ENCODE peak calls at places on chromosomes 4 and X, in six cellular contexts. One of them, this sample, is unnamed.

GRCh38 chr4:153535735-153536494 is 69.8 kb downstream of the TMEM131L start:
- DNase-seq in neuronal stem cell: no peak
- DNase-seq in H9: peak
- DNase-seq in IMR-90: peak
- DNase-seq in H1: peak
- DNase-seq in trophoblast cell: peak
- DNase-seq in this sample: peak

GRCh38 chr4:122826000-122826595 is 533 bp upstream of the FGF2 start:
- DNase-seq in neuronal stem cell: no peak
- DNase-seq in H9: no peak
- DNase-seq in IMR-90: peak
- DNase-seq in H1: no peak
- DNase-seq in trophoblast cell: no peak
- DNase-seq in this sample: no peak

GRCh38 chr4:3451956-3452355 is 10.2 kb downstream of the HGFAC start:
- DNase-seq in neuronal stem cell: no peak
- DNase-seq in H9: no peak
- DNase-seq in IMR-90: peak
- DNase-seq in H1: no peak
- DNase-seq in trophoblast cell: no peak
- DNase-seq in this sample: peak

GRCh38 chr4:101527186-101527585 is 179.9 kb upstream of the PPP3CA start:
- DNase-seq in neuronal stem cell: no peak
- DNase-seq in H9: no peak
- DNase-seq in IMR-90: no peak
- DNase-seq in H1: no peak
- DNase-seq in trophoblast cell: no peak
- DNase-seq in this sample: no peak

GRCh38 chrX:107667426-107667825 is 39.1 kb downstream of the PRPS1 start:
- DNase-seq in neuronal stem cell: no peak
- DNase-seq in H9: no peak
- DNase-seq in IMR-90: no peak
- DNase-seq in H1: no peak
- DNase-seq in trophoblast cell: no peak
- DNase-seq in this sample: no peak

GRCh38 chrX:10656214-10656613 is 35.8 kb upstream of the MID1 start:
- DNase-seq in neuronal stem cell: no peak
- DNase-seq in H9: no peak
- DNase-seq in IMR-90: no peak
- DNase-seq in H1: no peak
- DNase-seq in trophoblast cell: no peak
- DNase-seq in this sample: no peak

GRCh38 chrX:107718156-107718621 is 57.4 kb downstream of the TSC22D3 start:
- DNase-seq in neuronal stem cell: peak
- DNase-seq in H9: peak
- DNase-seq in IMR-90: peak
- DNase-seq in H1: no peak
- DNase-seq in trophoblast cell: peak
- DNase-seq in this sample: peak

GRCh38 chr4:15479089-15479912 is 9.6 kb downstream of the CC2D2A start:
- DNase-seq in neuronal stem cell: peak
- DNase-seq in H9: peak
- DNase-seq in IMR-90: peak
- DNase-seq in H1: peak
- DNase-seq in trophoblast cell: peak
- DNase-seq in this sample: peak

GRCh38 chrX:28586291-28586690 is 955 bp upstream of the IL1RAPL1 start:
- DNase-seq in neuronal stem cell: peak
- DNase-seq in H9: peak
- DNase-seq in IMR-90: peak
- DNase-seq in H1: no peak
- DNase-seq in trophoblast cell: no peak
- DNase-seq in this sample: peak

GRCh38 chr4:123649644-123650356 is 253.2 kb downstream of the SPRY1 start:
- DNase-seq in neuronal stem cell: no peak
- DNase-seq in H9: peak
- DNase-seq in IMR-90: peak
- DNase-seq in H1: peak
- DNase-seq in trophoblast cell: peak
- DNase-seq in this sample: peak

GRCh38 chrX:125503769-125504168 is 184.1 kb downstream of the TEX13C start:
- DNase-seq in neuronal stem cell: no peak
- DNase-seq in H9: no peak
- DNase-seq in IMR-90: no peak
- DNase-seq in H1: no peak
- DNase-seq in trophoblast cell: no peak
- DNase-seq in this sample: no peak

GRCh38 chr4:3873446-3874415 is 107.5 kb downstream of the ADRA2C start:
- DNase-seq in neuronal stem cell: no peak
- DNase-seq in H9: peak
- DNase-seq in IMR-90: no peak
- DNase-seq in H1: no peak
- DNase-seq in trophoblast cell: no peak
- DNase-seq in this sample: no peak

GRCh38 chr4:145760961-145761929 is 81.3 kb downstream of the C4orf51 start:
- DNase-seq in neuronal stem cell: no peak
- DNase-seq in H9: no peak
- DNase-seq in IMR-90: no peak
- DNase-seq in H1: no peak
- DNase-seq in trophoblast cell: no peak
- DNase-seq in this sample: no peak

GRCh38 chr4:126697748-126698147 is 935.0 kb upstream of the INTU start:
- DNase-seq in neuronal stem cell: no peak
- DNase-seq in H9: no peak
- DNase-seq in IMR-90: peak
- DNase-seq in H1: no peak
- DNase-seq in trophoblast cell: no peak
- DNase-seq in this sample: no peak

GRCh38 chrX:40007136-40007535 is 90.6 kb downstream of the BCOR start:
- DNase-seq in neuronal stem cell: no peak
- DNase-seq in H9: peak
- DNase-seq in IMR-90: no peak
- DNase-seq in H1: no peak
- DNase-seq in trophoblast cell: peak
- DNase-seq in this sample: no peak

GRCh38 chr4:6372649-6373525 is 99.5 kb downstream of the PPP2R2C start:
- DNase-seq in neuronal stem cell: peak
- DNase-seq in H9: peak
- DNase-seq in IMR-90: peak
- DNase-seq in H1: no peak
- DNase-seq in trophoblast cell: peak
- DNase-seq in this sample: peak

GRCh38 chrX:30308263-30309138 is 689 bp downstream of the NR0B1 start:
- DNase-seq in neuronal stem cell: peak
- DNase-seq in H9: peak
- DNase-seq in IMR-90: no peak
- DNase-seq in H1: no peak
- DNase-seq in trophoblast cell: no peak
- DNase-seq in this sample: peak

GRCh38 chr4:142690764-142691163 is 155.3 kb downstream of the INPP4B start:
- DNase-seq in neuronal stem cell: no peak
- DNase-seq in H9: no peak
- DNase-seq in IMR-90: no peak
- DNase-seq in H1: no peak
- DNase-seq in trophoblast cell: no peak
- DNase-seq in this sample: no peak

GRCh38 chrX:57930051-57930450 is 19.8 kb upstream of the ZXDA start:
- DNase-seq in neuronal stem cell: no peak
- DNase-seq in H9: no peak
- DNase-seq in IMR-90: peak
- DNase-seq in H1: no peak
- DNase-seq in trophoblast cell: peak
- DNase-seq in this sample: no peak

GRCh38 chr4:47342796-47343195 is 120.7 kb downstream of the COMMD8 start:
- DNase-seq in neuronal stem cell: no peak
- DNase-seq in H9: no peak
- DNase-seq in IMR-90: no peak
- DNase-seq in H1: no peak
- DNase-seq in trophoblast cell: no peak
- DNase-seq in this sample: no peak

GRCh38 chr4:140719022-140719421 is 37.2 kb downstream of the TBC1D9 start:
- DNase-seq in neuronal stem cell: no peak
- DNase-seq in H9: no peak
- DNase-seq in IMR-90: peak
- DNase-seq in H1: no peak
- DNase-seq in trophoblast cell: peak
- DNase-seq in this sample: peak

GRCh38 chrX:154981116-154981411 is 41.5 kb downstream of the F8 start:
- DNase-seq in neuronal stem cell: no peak
- DNase-seq in H9: no peak
- DNase-seq in IMR-90: no peak
- DNase-seq in H1: no peak
- DNase-seq in trophoblast cell: no peak
- DNase-seq in this sample: no peak

GRCh38 chrX:147917700-147918694 is 6.3 kb downstream of the FMR1 start:
- DNase-seq in neuronal stem cell: no peak
- DNase-seq in H9: no peak
- DNase-seq in IMR-90: peak
- DNase-seq in H1: no peak
- DNase-seq in trophoblast cell: peak
- DNase-seq in this sample: no peak

GRCh38 chrX:20215565-20215964 is 51.1 kb downstream of the RPS6KA3 start:
- DNase-seq in neuronal stem cell: no peak
- DNase-seq in H9: no peak
- DNase-seq in IMR-90: no peak
- DNase-seq in H1: no peak
- DNase-seq in trophoblast cell: no peak
- DNase-seq in this sample: no peak

DNA sequence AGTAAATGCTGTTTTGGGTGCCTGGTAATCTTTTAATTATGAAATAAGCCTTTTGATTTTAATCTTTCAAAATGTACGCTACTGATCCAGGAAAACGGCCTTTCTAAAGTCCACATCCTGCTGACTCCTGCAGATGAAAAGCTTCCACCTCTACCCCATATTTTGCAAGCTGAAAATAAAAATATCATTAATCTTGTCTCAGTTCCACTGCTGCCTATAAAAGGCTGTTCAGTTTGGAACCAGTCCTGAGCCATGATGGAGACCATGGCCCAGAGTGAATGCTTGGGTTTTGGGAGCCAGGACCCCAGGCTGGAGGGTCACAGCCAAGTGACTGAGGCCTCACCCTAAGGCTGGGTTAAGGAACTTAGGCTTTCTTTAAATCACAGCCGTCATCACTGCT is 110.8 kb downstream of the AFF1 start:
- DNase-seq in neuronal stem cell: no peak
- DNase-seq in H9: no peak
- DNase-seq in IMR-90: no peak
- DNase-seq in H1: no peak
- DNase-seq in trophoblast cell: no peak
- DNase-seq in this sample: no peak
- H2AK5ac ChIP-seq in neuronal stem cell: no peak
- H2AK5ac ChIP-seq in H9: no peak
- H2AK5ac ChIP-seq in IMR-90: no peak
- H2AK5ac ChIP-seq in H1: no peak
- H2AK5ac ChIP-seq in trophoblast cell: no peak
- H2AK5ac ChIP-seq in this sample: peak

DNA sequence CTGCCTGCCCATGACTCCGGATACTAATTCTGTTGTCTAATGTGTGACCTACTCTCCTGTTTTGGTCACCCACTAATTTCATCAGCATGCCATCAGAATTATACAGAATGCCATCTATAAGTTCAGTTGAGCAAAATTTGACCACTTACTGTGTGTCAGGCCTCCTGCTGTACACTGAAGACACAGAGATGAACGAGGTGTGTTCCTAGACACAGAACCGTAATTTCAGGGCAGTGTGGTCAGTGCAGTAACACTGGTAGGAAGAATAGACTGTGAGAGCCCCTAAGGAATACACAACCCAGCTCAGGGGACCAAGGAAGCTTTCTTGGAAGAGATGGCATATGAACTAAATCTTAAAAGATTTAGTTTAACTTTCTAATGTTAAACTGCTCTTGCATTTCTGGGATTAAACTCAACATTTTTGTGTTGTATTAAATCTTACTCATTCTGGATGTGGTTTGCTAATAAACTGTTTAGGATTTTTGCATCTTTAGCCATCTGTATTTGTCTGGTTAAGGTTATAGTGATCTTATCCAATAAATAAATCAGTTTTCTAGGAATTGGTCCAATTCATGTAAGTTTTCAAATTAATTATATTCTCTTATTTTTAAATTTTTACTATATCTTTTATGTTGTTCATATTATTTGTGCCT is 34.3 kb downstream of the KANTR start:
- DNase-seq in neuronal stem cell: no peak
- DNase-seq in H9: no peak
- DNase-seq in IMR-90: peak
- DNase-seq in H1: no peak
- DNase-seq in trophoblast cell: no peak
- DNase-seq in this sample: peak
- H2AFZ ChIP-seq in neuronal stem cell: no peak
- H2AFZ ChIP-seq in H9: no peak
- H2AFZ ChIP-seq in IMR-90: peak
- H2AFZ ChIP-seq in H1: no peak
- H2AFZ ChIP-seq in trophoblast cell: no peak
- H2AFZ ChIP-seq in this sample: no peak

DNA sequence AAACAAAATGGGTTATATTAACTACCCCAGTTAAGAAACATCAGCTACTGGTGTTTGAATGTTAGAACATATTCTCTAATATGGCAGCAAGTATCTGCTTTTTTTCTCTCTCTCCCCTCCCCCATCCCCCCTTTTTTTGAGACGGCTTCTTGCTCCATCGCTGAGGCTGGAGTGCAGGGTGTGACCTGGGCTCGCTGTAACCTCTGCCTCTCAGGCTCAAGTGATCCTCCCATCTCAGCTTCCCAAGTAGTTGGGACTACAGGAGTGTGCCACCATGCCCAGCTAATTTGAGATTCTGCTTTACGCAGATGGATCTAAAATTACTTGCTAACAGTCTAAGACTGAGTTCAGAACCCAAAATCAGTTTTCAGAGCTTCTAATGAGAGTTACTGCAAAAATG is 101.9 kb downstream of the AFF1 start:
- DNase-seq in neuronal stem cell: no peak
- DNase-seq in H9: no peak
- DNase-seq in IMR-90: no peak
- DNase-seq in H1: no peak
- DNase-seq in trophoblast cell: no peak
- DNase-seq in this sample: no peak
- H2BK120ac ChIP-seq in neuronal stem cell: no peak
- H2BK120ac ChIP-seq in H9: no peak
- H2BK120ac ChIP-seq in IMR-90: no peak
- H2BK120ac ChIP-seq in H1: no peak
- H2BK120ac ChIP-seq in trophoblast cell: no peak
- H2BK120ac ChIP-seq in this sample: no peak

DNA sequence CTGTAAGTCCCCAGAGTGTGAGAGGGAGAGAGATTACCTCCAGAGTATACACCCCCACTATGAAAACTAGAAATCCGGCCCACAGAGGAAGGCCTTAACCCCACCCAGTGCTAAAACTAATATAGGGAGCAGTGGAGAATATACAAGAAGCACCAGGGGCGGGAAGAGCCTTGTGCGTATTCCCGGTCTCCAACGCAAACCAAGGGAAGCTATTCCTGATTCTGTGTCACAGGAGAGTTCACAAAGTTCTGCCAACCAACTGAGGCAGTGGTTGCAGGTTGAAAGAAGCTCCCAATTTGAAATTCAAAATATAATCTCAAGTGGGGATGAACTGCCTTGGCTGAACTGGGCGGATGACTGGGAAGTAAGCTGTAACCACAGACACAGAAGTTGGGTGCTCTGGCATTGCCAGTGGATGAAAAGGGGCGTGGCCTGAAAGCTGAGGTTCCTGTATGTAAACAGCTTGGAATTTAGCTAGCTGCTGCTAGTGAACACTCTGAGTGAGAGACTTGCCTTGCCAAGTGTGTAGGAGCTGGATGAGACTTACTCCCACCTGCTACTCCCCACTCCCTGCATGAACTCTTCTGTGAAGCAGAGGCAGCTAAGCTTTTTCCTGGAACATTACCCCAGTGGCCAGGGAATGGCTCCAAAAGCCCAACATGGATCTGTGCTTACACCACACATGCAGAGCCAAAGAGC is 32.7 kb downstream of the ELF2 start:
- DNase-seq in neuronal stem cell: no peak
- DNase-seq in H9: peak
- DNase-seq in IMR-90: peak
- DNase-seq in H1: no peak
- DNase-seq in trophoblast cell: peak
- DNase-seq in this sample: peak
- H2AK5ac ChIP-seq in neuronal stem cell: no peak
- H2AK5ac ChIP-seq in H9: no peak
- H2AK5ac ChIP-seq in IMR-90: no peak
- H2AK5ac ChIP-seq in H1: peak
- H2AK5ac ChIP-seq in trophoblast cell: no peak
- H2AK5ac ChIP-seq in this sample: no peak

This sample was measured in mesenchymal stem cell.